ENCODE peak calls at places on chromosomes 13 and 19, in six cellular contexts. T, R, P, E, I and O are unnamed samples.
A peak's percentile ranks its signal among the peaks of the same experiment; 100 is the strongest.

GRCh38 chr19:10639836-10640235 is 14.3 kb upstream of the ILF3 start:
- DNase-seq in I (no peak), R (no peak), T (no peak), E (no peak), P (no peak), O (no peak)

GRCh38 chr13:95020298-95020987 is 280.8 kb downstream of the ABCC4 start:
- DNase-seq in P (peak; percentile 86), R (no peak), E (peak; percentile 66), T (no peak), I (no peak), O (peak; percentile 39)

GRCh38 chr13:46896346-46897138 is at the start of gene HTR2A:
- DNase-seq in I (peak; percentile 57), P (peak; percentile 18), T (peak; percentile 16), E (peak; percentile 8), R (no peak), O (peak; percentile 19)

GRCh38 chr19:4342421-4343055 is 824 bp upstream of the MPND start:
- DNase-seq in T (peak; percentile 99), R (peak; percentile 96), P (peak; percentile 98), I (peak; percentile 98), E (peak; percentile 100), O (peak; percentile 100)

GRCh38 chr13:113146750-113147149 is 11.7 kb upstream of the PROZ start:
- DNase-seq in P (no peak), E (no peak), I (no peak), T (no peak), R (no peak), O (no peak)

GRCh38 chr13:29369060-29369743 is 226.3 kb downstream of the SLC7A1 start:
- DNase-seq in P (peak; percentile 70), T (no peak), I (no peak), R (no peak), E (peak; percentile 25), O (peak; percentile 11)

GRCh38 chr19:7658219-7658686 is 10.6 kb upstream of the RETN start:
- DNase-seq in E (no peak), R (peak; percentile 37), P (no peak), I (no peak), T (no peak), O (no peak)

GRCh38 chr13:50527612-50528509 is 315.6 kb downstream of the DLEU7 start:
- DNase-seq in P (no peak), I (no peak), T (peak; percentile 67), E (peak; percentile 45), R (no peak), O (no peak)

GRCh38 chr13:24865158-24865557 is 101.2 kb downstream of the RNF17 start:
- DNase-seq in I (no peak), E (no peak), R (no peak), T (no peak), P (peak; percentile 15), O (no peak)

GRCh38 chr19:1250374-1251232 is 2.2 kb downstream of the MIDN start:
- DNase-seq in R (peak; percentile 76), P (no peak), E (no peak), T (peak; percentile 59), I (no peak), O (peak; percentile 40)

GRCh38 chr19:13014101-13014920 is 19.0 kb downstream of the NFIX start:
- DNase-seq in R (no peak), P (peak; percentile 76), E (peak; percentile 66), T (peak; percentile 74), I (no peak), O (no peak)

GRCh38 chr19:18474366-18474887 is 36.5 kb upstream of the ISYNA1 start:
- DNase-seq in T (no peak), R (no peak), E (no peak), P (no peak), I (no peak), O (no peak)

GRCh38 chr19:40609561-40610395 is 8.6 kb downstream of the LTBP4 start:
- DNase-seq in I (peak; percentile 91), P (no peak), R (peak; percentile 97), E (peak; percentile 92), T (peak; percentile 80), O (peak; percentile 77)

GRCh38 chr19:51131780-51132680 is 7.3 kb downstream of the SIGLEC9 start:
- DNase-seq in T (peak; percentile 29), P (no peak), I (no peak), E (no peak), R (peak; percentile 31), O (peak; percentile 79)
- TF ChIP-seq CTCF in T (no peak), P (no peak), I (no peak), E (no peak), R (no peak), O (peak; percentile 9)

GRCh38 chr13:110327036-110327790 is 20.1 kb downstream of the COL4A2 start:
- DNase-seq in R (no peak), T (no peak), I (no peak), E (no peak), P (no peak), O (peak; percentile 76)
- H3K27ac ChIP-seq in R (peak overlapping the region; percentile 85), T (peak overlapping the region; percentile 48), I (peak overlapping the region; percentile 93), E (no peak overlapping the region), P (no peak overlapping the region), O (peak overlapping the region; percentile 96)

GRCh38 chr13:93227906-93228801 is 1.5 kb downstream of the GPC6 start:
- DNase-seq in E (peak; percentile 90), R (peak; percentile 32), T (peak; percentile 36), P (peak; percentile 64), I (peak; percentile 68), O (peak; percentile 81)
- TF ChIP-seq CTCF in E (peak; percentile 24), R (no peak), T (no peak), P (peak; percentile 37), I (peak; percentile 40), O (peak; percentile 76)

GRCh38 chr19:55673889-55674288 is 1.1 kb upstream of the EPN1 start:
- DNase-seq in T (no peak), R (no peak), P (no peak), E (no peak), I (no peak), O (no peak)
- H3K27ac ChIP-seq in T (no peak overlapping the region), R (peak overlapping the region; percentile 99), P (no peak overlapping the region), E (no peak overlapping the region), I (peak overlapping the region; percentile 68), O (no peak overlapping the region)

GRCh38 chr13:79018166-79018565 is 359.2 kb upstream of the OBI1 start:
- DNase-seq in T (no peak), E (peak; percentile 25), P (no peak), R (no peak), I (no peak), O (no peak)
- TF ChIP-seq CTCF in T (no peak), E (no peak), P (peak; percentile 12), R (no peak), I (no peak), O (no peak)

GRCh38 chr19:51783373-51783772 is 11.6 kb upstream of the FPR3 start:
- DNase-seq in P (peak; percentile 72), T (no peak), R (no peak), E (peak; percentile 78), I (no peak), O (peak; percentile 8)
- H3K27ac ChIP-seq in P (no peak overlapping the region), T (no peak overlapping the region), R (no peak overlapping the region), E (no peak overlapping the region), I (no peak overlapping the region), O (no peak overlapping the region)